ENCODE peak calls at places on chromosome 18, in four cellular contexts. One of them, this sample, is unnamed.

GRCh38 chr18:53603281-53603680 is 621.2 kb downstream of the MBD2 start:
- DNase-seq in cardiac muscle cell: no peak
- DNase-seq in PC-3: no peak
- DNase-seq in uterus: no peak
- DNase-seq in this sample: no peak

GRCh38 chr18:28087173-28087563 is 89.8 kb downstream of the CDH2 start:
- DNase-seq in uterus: no peak
- DNase-seq in PC-3: no peak
- DNase-seq in cardiac muscle cell: no peak
- DNase-seq in this sample: peak; percentile 39

GRCh38 chr18:8050616-8051314 is 483.6 kb downstream of the PTPRM start:
- DNase-seq in PC-3: no peak
- DNase-seq in uterus: no peak
- DNase-seq in cardiac muscle cell: no peak
- DNase-seq in this sample: no peak

GRCh38 chr18:25077933-25078707 is 273.8 kb downstream of the ZNF521 start:
- DNase-seq in cardiac muscle cell: no peak
- DNase-seq in uterus: no peak
- DNase-seq in PC-3: no peak
- DNase-seq in this sample: no peak

GRCh38 chr18:44816028-44816427 is 135.3 kb downstream of the SETBP1 start:
- DNase-seq in uterus: no peak
- DNase-seq in PC-3: no peak
- DNase-seq in cardiac muscle cell: no peak
- DNase-seq in this sample: no peak

GRCh38 chr18:24875286-24875685 is 414.8 kb downstream of the HRH4 start:
- DNase-seq in PC-3: no peak
- DNase-seq in cardiac muscle cell: no peak
- DNase-seq in uterus: no peak
- DNase-seq in this sample: no peak

GRCh38 chr18:2515408-2515807 is 55.9 kb downstream of the METTL4 start:
- DNase-seq in cardiac muscle cell: no peak
- DNase-seq in PC-3: peak; percentile 94
- DNase-seq in uterus: no peak
- DNase-seq in this sample: no peak

GRCh38 chr18:24140697-24141096 is 1.8 kb downstream of the CABYR start:
- DNase-seq in cardiac muscle cell: no peak
- DNase-seq in uterus: no peak
- DNase-seq in PC-3: no peak
- DNase-seq in this sample: no peak

GRCh38 chr18:8706981-8707940 is 1.9 kb downstream of the MTCL1 start:
- DNase-seq in PC-3: peak; percentile 83
- DNase-seq in cardiac muscle cell: peak; percentile 71
- DNase-seq in uterus: peak; percentile 51
- DNase-seq in this sample: peak; percentile 32

GRCh38 chr18:649341-649740 is 8.1 kb upstream of the TYMS start:
- DNase-seq in PC-3: peak; percentile 89
- DNase-seq in cardiac muscle cell: no peak
- DNase-seq in uterus: no peak
- DNase-seq in this sample: no peak

GRCh38 chr18:75090336-75090735 is 118.6 kb downstream of the PTGR3 start:
- DNase-seq in PC-3: no peak
- DNase-seq in cardiac muscle cell: no peak
- DNase-seq in uterus: no peak
- DNase-seq in this sample: no peak

GRCh38 chr18:4843771-4844170 is 353.3 kb downstream of the AKAIN1 start:
- DNase-seq in uterus: no peak
- DNase-seq in cardiac muscle cell: no peak
- DNase-seq in PC-3: no peak
- DNase-seq in this sample: no peak

GRCh38 chr18:45980229-45980628 is 13.1 kb upstream of the EPG5 start:
- DNase-seq in uterus: no peak
- DNase-seq in PC-3: no peak
- DNase-seq in cardiac muscle cell: no peak
- DNase-seq in this sample: no peak

GRCh38 chr18:23231340-23232021 is 96.2 kb downstream of the CABLES1 start:
- DNase-seq in uterus: peak; percentile 72
- DNase-seq in PC-3: peak; percentile 92
- DNase-seq in cardiac muscle cell: no peak
- DNase-seq in this sample: no peak

GRCh38 chr18:8801263-8801901 is 96.0 kb downstream of the MTCL1 start:
- DNase-seq in uterus: no peak
- DNase-seq in PC-3: peak; percentile 89
- DNase-seq in cardiac muscle cell: peak; percentile 59
- DNase-seq in this sample: no peak

GRCh38 chr18:64678048-64678447 is 529.2 kb upstream of the LINC00305 start:
- DNase-seq in uterus: no peak
- DNase-seq in PC-3: no peak
- DNase-seq in cardiac muscle cell: no peak
- DNase-seq in this sample: no peak

GRCh38 chr18:48605408-48605845 is 66.6 kb downstream of the CTIF start:
- DNase-seq in PC-3: peak; percentile 5
- DNase-seq in uterus: no peak
- DNase-seq in cardiac muscle cell: peak; percentile 54
- DNase-seq in this sample: no peak

GRCh38 chr18:75125359-75126331 is 83.3 kb downstream of the PTGR3 start:
- DNase-seq in uterus: no peak
- DNase-seq in PC-3: peak; percentile 39
- DNase-seq in cardiac muscle cell: no peak
- DNase-seq in this sample: no peak

GRCh38 chr18:75638597-75639467 is 211.3 kb upstream of the SMIM21 start:
- DNase-seq in cardiac muscle cell: peak; percentile 18
- DNase-seq in uterus: no peak
- DNase-seq in PC-3: no peak
- DNase-seq in this sample: no peak

GRCh38 chr18:58202406-58202730 is 158.3 kb downstream of the NEDD4L start:
- DNase-seq in uterus: peak; percentile 36
- DNase-seq in PC-3: peak; percentile 78
- DNase-seq in cardiac muscle cell: no peak
- DNase-seq in this sample: peak; percentile 42

GRCh38 chr18:68316636-68317035 is 398.3 kb downstream of the TMX3 start:
- DNase-seq in cardiac muscle cell: no peak
- DNase-seq in PC-3: no peak
- DNase-seq in uterus: no peak
- DNase-seq in this sample: no peak

GRCh38 chr18:8830067-8831060 is 125.0 kb downstream of the MTCL1 start:
- DNase-seq in PC-3: no peak
- DNase-seq in cardiac muscle cell: no peak
- DNase-seq in uterus: no peak
- DNase-seq in this sample: no peak

GRCh38 chr18:36127866-36128845 is 984 bp downstream of the SLC39A6 start:
- DNase-seq in PC-3: peak; percentile 5
- DNase-seq in cardiac muscle cell: peak; percentile 52
- DNase-seq in uterus: no peak
- DNase-seq in this sample: peak; percentile 34

GRCh38 chr18:3577456-3577855 is 127.5 kb downstream of the TGIF1 start:
- DNase-seq in uterus: no peak
- DNase-seq in cardiac muscle cell: no peak
- DNase-seq in PC-3: no peak
- DNase-seq in this sample: no peak

GRCh38 chr18:48815581-48816324 is 135.0 kb downstream of the SMAD7 start:
- DNase-seq in PC-3: peak; percentile 1
- DNase-seq in cardiac muscle cell: no peak
- DNase-seq in uterus: peak; percentile 3
- DNase-seq in this sample: no peak

GRCh38 chr18:46437019-46437418 is 220.0 kb downstream of the LOXHD1 start:
- DNase-seq in cardiac muscle cell: no peak
- DNase-seq in PC-3: no peak
- DNase-seq in uterus: no peak
- DNase-seq in this sample: no peak

GRCh38 chr18:35564795-35565453 is 16.6 kb upstream of the GALNT1 start:
- DNase-seq in uterus: no peak
- DNase-seq in cardiac muscle cell: no peak
- DNase-seq in PC-3: no peak
- DNase-seq in this sample: no peak

GRCh38 chr18:70288171-70288850 is 534 bp upstream of the SOCS6 start:
- DNase-seq in PC-3: peak; percentile 23
- DNase-seq in cardiac muscle cell: no peak
- DNase-seq in uterus: peak; percentile 29
- DNase-seq in this sample: peak; percentile 24

GRCh38 chr18:532023-532422 is 31.5 kb upstream of the COLEC12 start:
- DNase-seq in cardiac muscle cell: no peak
- DNase-seq in uterus: no peak
- DNase-seq in PC-3: peak; percentile 65
- DNase-seq in this sample: no peak

GRCh38 chr18:12030667-12031066 is 49.4 kb downstream of the IMPA2 start:
- DNase-seq in cardiac muscle cell: no peak
- DNase-seq in uterus: no peak
- DNase-seq in PC-3: no peak
- DNase-seq in this sample: no peak
- H3K4me1 ChIP-seq in cardiac muscle cell: no peaks in the 10 kb centered on the region
- H3K4me1 ChIP-seq in uterus: no peaks in the 10 kb centered on the region
- H3K4me1 ChIP-seq in PC-3: no peaks in the 10 kb centered on the region
- H3K4me1 ChIP-seq in this sample: no peaks in the 10 kb centered on the region

GRCh38 chr18:61581578-61582204 is 248.5 kb downstream of the CDH20 start:
- DNase-seq in PC-3: peak; percentile 61
- DNase-seq in uterus: peak; percentile 78
- DNase-seq in cardiac muscle cell: peak; percentile 82
- DNase-seq in this sample: peak; percentile 77
- H3K4me3 ChIP-seq in PC-3: peak overlapping the region; percentile 58
- H3K4me3 ChIP-seq in uterus: peak overlapping the region; percentile 20
- H3K4me3 ChIP-seq in cardiac muscle cell: peak overlapping the region; percentile 19
- H3K4me3 ChIP-seq in this sample: peak overlapping the region; percentile 23

DNA sequence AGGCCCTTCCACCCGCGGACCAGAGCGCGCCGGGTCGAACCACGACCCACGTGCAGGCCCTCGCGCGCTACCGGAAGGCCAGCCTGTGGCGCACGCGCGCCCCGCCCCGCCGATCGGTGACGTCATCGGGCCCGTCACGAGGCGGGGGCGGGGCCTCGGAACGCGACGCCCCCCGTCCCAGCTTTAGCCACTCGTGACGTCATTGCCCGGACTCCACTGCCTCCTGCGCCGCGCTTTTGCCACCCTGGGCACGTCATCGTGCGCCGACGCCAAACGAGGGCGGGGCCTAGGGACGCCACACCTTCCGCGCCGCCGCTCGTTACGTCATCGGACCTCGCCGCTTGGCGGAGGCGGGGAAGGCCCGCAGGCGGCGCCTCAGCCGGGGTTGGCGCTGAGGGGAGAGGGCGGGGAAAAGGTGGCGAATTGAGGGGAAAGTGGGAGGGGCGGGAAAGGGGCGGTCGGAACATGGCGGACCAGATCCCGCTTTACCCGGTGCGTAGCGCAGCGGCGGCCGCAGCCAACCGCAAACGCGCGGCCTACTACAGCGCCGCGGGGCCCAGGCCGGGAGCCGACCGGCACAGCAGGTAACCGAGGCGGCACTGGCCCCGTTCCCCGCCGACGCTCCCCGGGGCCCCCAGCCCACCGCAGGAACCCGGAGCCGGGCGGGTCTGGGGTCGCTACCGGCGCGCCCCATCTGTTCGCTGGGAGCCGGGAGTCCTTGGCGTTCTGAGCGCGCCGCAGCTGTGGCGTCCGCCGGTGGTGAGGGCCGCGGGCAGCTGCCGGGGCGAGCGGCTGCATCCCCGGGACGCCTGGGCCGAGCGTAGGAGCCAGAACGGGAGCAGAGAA is at the start of gene ATP9B:
- DNase-seq in PC-3: peak; percentile 92
- DNase-seq in cardiac muscle cell: peak; percentile 96
- DNase-seq in uterus: peak; percentile 97
- DNase-seq in this sample: peak; percentile 96
- TF ChIP-seq CTCF in PC-3: no peak
- TF ChIP-seq CTCF in cardiac muscle cell: no peak
- TF ChIP-seq CTCF in uterus: peak; percentile 44
- TF ChIP-seq CTCF in this sample: peak; percentile 17

DNA sequence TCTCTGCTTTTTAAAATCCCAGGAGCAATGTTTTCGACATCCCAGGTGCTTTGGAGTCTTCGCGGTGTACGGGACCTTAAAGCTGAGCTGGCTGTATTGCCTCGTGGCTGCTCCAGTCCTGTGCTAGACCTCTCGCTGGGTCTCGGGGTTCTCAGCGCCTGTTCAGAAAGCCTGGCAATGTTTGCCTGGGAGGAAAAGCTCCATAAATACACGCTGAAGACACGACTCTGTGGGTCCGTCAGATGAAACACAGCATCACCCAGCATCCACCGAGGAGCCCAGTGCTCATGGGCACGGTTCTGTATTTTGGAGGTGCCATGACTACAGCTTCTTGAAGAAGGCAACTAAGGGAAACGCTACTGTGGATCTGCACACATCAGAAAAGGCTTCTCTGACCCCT is 21.6 kb downstream of the MBP start:
- DNase-seq in uterus: no peak
- DNase-seq in PC-3: no peak
- DNase-seq in cardiac muscle cell: no peak
- DNase-seq in this sample: no peak
- H3K4me1 ChIP-seq in uterus: peaks cover 18% of the 10 kb centered on the region
- H3K4me1 ChIP-seq in PC-3: no peaks in the 10 kb centered on the region
- H3K4me1 ChIP-seq in cardiac muscle cell: peaks cover 14% of the 10 kb centered on the region
- H3K4me1 ChIP-seq in this sample: peaks cover 3% of the 10 kb centered on the region

GRCh38 chr18:78972930-78973331 is 6.7 kb upstream of the SALL3 start:
- DNase-seq in PC-3: no peak
- DNase-seq in cardiac muscle cell: no peak
- DNase-seq in uterus: no peak
- DNase-seq in this sample: no peak
- H3K4me3 ChIP-seq in PC-3: no peak overlapping the region
- H3K4me3 ChIP-seq in cardiac muscle cell: no peak overlapping the region
- H3K4me3 ChIP-seq in uterus: no peak overlapping the region
- H3K4me3 ChIP-seq in this sample: no peak overlapping the region

DNA sequence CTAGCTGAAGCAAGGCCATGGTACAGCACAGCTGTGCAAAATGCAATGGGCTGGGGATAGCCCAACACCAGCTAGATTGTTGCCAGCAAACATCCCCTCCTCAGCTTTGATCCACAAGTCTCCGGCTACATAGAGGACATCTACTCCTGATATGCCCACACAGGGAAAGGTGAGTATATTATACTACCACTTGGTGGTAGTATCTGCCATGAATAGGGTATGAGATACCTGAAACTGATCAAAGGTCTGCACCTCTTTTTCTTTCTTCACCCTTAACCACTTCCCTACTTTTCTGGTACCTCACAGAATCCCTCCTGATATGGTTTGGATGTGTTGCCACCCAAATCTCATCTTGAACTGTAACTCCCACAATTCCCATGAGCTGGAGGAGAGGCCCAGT is 279.8 kb downstream of the TXNL1 start:
- DNase-seq in cardiac muscle cell: no peak
- DNase-seq in PC-3: peak; percentile 41
- DNase-seq in uterus: no peak
- DNase-seq in this sample: no peak
- TF ChIP-seq CTCF in cardiac muscle cell: no peak
- TF ChIP-seq CTCF in PC-3: peak; percentile 59
- TF ChIP-seq CTCF in uterus: no peak
- TF ChIP-seq CTCF in this sample: no peak